ENCODE peak calls at places on chromosomes 11 and 22, in five cellular contexts. R is body of pancreas, H is left ventricle myocardium inferior, W is PC-3, J is cardiac muscle cell. D is an unnamed sample.

GRCh38 chr11:11626128-11626527 is 4.3 kb upstream of the GALNT18 start:
- DNase-seq in H (no peak), J (no peak), R (no peak), W (peak; percentile 37), D (no peak)

GRCh38 chr11:2443406-2443805 is 908 bp downstream of the TRPM5 start:
- DNase-seq in W (no peak), J (no peak), H (no peak), R (no peak), D (no peak)

GRCh38 chr22:50485221-50486131 is 1.2 kb upstream of the MIOX start:
- DNase-seq in R (peak; percentile 95), W (no peak), H (no peak), J (no peak), D (no peak)

GRCh38 chr22:46659059-46659790 is 39.0 kb downstream of the GRAMD4 start:
- DNase-seq in J (no peak), W (no peak), H (no peak), R (no peak), D (no peak)

GRCh38 chr22:34972498-34972897 is 93.5 kb upstream of the ISX start:
- DNase-seq in J (no peak), H (no peak), R (no peak), W (no peak), D (no peak)

GRCh38 chr22:37711490-37711889 is 14.6 kb downstream of the TRIOBP start:
- DNase-seq in J (no peak), R (no peak), H (no peak), W (no peak), D (no peak)

GRCh38 chr11:70604221-70604620 is 205.9 kb downstream of the CTTN start:
- DNase-seq in J (no peak), R (no peak), W (no peak), H (no peak), D (no peak)

GRCh38 chr11:123449436-123449835 is 19.4 kb downstream of the GRAMD1B start:
- DNase-seq in H (no peak), J (no peak), W (no peak), R (no peak), D (no peak)

GRCh38 chr22:24271406-24271760 is 752 bp downstream of the SPECC1L start:
- DNase-seq in H (no peak), W (peak; percentile 16), J (no peak), R (no peak), D (no peak)

GRCh38 chr11:438101-438844 is 3.5 kb downstream of the ANO9 start:
- DNase-seq in J (no peak), W (no peak), H (no peak), R (no peak), D (no peak)

GRCh38 chr11:3747704-3748103 is 49.6 kb downstream of the NUP98 start:
- DNase-seq in R (no peak), H (no peak), J (no peak), W (peak; percentile 53), D (no peak)

GRCh38 chr11:95193541-95193940 is 37.5 kb downstream of the SESN3 start:
- DNase-seq in J (no peak), R (no peak), W (no peak), H (no peak), D (no peak)

GRCh38 chr11:113957016-113957415 is 17.9 kb upstream of the HTR3A start:
- DNase-seq in J (no peak), H (no peak), W (no peak), R (no peak), D (no peak)

GRCh38 chr11:133978816-133979215 is 22.0 kb upstream of the IGSF9B start:
- DNase-seq in H (no peak), R (no peak), W (peak; percentile 15), J (no peak), D (no peak)

GRCh38 chr22:29842740-29843139 is 4.7 kb upstream of the ASCC2 start:
- DNase-seq in H (no peak), R (no peak), W (peak; percentile 94), J (no peak), D (no peak)

GRCh38 chr11:46948378-46949131 is 12.0 kb downstream of the CSTPP1 start:
- DNase-seq in W (peak; percentile 81), R (no peak), H (no peak), J (no peak), D (no peak)

GRCh38 chr11:66915046-66915832 is 42.9 kb downstream of the PC start:
- DNase-seq in H (no peak), R (no peak), W (no peak), J (no peak), D (no peak)

GRCh38 chr11:67583319-67584204 is at the start of gene GSTP1:
- DNase-seq in W (peak; percentile 83), R (peak; percentile 87), J (peak; percentile 98), H (peak; percentile 94), D (peak; percentile 95)

GRCh38 chr22:27383896-27384295 is 417.7 kb downstream of the MN1 start:
- DNase-seq in J (no peak), W (no peak), H (no peak), R (no peak), D (no peak)

GRCh38 chr11:20261526-20261925 is 101.3 kb upstream of the DBX1 start:
- DNase-seq in R (no peak), H (no peak), W (no peak), J (no peak), D (no peak)

GRCh38 chr11:74770456-74770855 is 21.8 kb downstream of the RNF169 start:
- DNase-seq in J (no peak), H (no peak), W (no peak), R (no peak), D (no peak)

GRCh38 chr22:35587447-35587870 is 29.7 kb downstream of the MB start:
- DNase-seq in H (peak; percentile 91), W (peak; percentile 71), R (peak; percentile 59), J (peak; percentile 95), D (no peak)

GRCh38 chr11:29780756-29781155 is 236.1 kb downstream of the KCNA4 start:
- DNase-seq in W (no peak), J (no peak), R (no peak), H (peak; percentile 43), D (no peak)

GRCh38 chr11:12842933-12843636 is 166.0 kb upstream of the RASSF10 start:
- DNase-seq in J (peak; percentile 75), R (no peak), H (no peak), W (peak; percentile 8), D (no peak)

GRCh38 chr22:41914611-41915034 is 251 bp downstream of the SHISA8 start:
- DNase-seq in J (no peak), W (no peak), R (no peak), H (no peak), D (peak; percentile 75)

GRCh38 chr22:39940757-39941305 is 19.4 kb upstream of the TMA7B start:
- DNase-seq in R (no peak), H (no peak), W (no peak), J (no peak), D (no peak)

GRCh38 chr22:39943366-39943765 is 16.8 kb upstream of the TMA7B start:
- DNase-seq in J (peak; percentile 32), H (no peak), W (peak; percentile 6), R (no peak), D (no peak)

GRCh38 chr22:39939830-39940229 is 20.4 kb upstream of the TMA7B start:
- DNase-seq in R (no peak), J (no peak), H (no peak), W (no peak), D (no peak)

GRCh38 chr22:39942433-39943213 is 17.6 kb upstream of the TMA7B start:
- DNase-seq in J (no peak), W (no peak), R (no peak), H (no peak), D (no peak)

DNA sequence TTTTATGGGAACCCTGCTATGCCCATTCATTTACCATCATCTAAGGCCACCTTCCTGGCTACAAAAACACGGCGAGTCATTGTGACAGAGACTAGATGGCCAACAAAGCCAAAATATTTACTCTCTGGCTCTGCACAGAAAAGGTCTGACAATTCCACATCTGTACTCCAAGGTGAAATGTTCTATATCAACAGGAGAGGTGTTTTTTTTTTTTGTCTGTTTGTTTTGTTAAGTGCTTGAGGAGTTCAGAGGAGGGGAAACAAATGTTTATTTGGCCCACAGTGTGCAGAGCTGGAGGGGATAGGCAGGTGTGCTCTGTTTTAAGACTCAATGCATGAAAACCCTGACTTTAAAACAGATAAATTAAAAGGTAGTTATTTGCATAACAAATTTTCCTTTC is 18.5 kb upstream of the TMA7B start:
- DNase-seq in R (no peak), W (no peak), J (no peak), H (no peak), D (no peak)
- H3K27ac ChIP-seq in R (no peak overlapping the region), W (no peak overlapping the region), J (no peak overlapping the region), H (no peak overlapping the region), D (no peak overlapping the region)

DNA sequence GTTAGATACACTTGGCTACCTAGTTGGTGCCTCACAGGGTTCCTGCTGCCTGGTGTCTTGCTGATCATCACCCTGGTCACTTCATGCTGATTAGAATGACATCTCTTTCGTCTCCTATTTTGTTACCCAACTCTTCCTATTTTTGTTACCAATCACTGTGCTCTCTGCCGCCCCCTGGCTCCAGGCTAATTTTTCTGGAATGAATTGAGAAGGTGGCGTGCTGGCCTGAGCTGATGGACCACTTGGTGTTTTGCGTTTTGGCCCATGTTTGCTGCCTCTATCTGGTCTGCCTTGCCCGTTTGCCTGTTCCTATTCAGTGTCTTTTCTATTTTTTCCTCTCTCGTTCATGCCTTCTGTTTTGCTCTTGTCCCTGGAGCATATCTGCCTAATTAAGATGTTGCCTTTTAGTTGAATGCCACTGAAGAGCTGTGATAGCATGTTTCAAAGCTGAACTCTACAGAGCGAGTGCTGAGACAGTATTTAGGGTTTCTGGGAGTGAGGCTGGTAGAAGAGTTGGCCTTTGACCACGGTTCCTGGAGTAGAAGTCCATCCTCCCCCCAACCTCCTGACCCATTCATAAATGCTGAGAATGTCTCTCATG is 5.9 kb upstream of the ATF4 start:
- DNase-seq in J (peak; percentile 58), H (peak; percentile 62), R (peak; percentile 75), W (peak; percentile 50), D (no peak)
- TF ChIP-seq CTCF in J (peak; percentile 78), H (peak; percentile 75), R (peak; percentile 80), W (peak; percentile 74), D (peak; percentile 71)

GRCh38 chr22:49116021-49116420 is 711.7 kb downstream of the BRD1 start:
- DNase-seq in R (no peak), J (no peak), W (no peak), H (no peak), D (no peak)

GRCh38 chr22:49119551-49119952 is 708.1 kb downstream of the BRD1 start:
- DNase-seq in J (no peak), W (no peak), R (no peak), H (peak; percentile 26), D (no peak)

GRCh38 chr22:49115186-49115585 is 712.5 kb downstream of the BRD1 start:
- DNase-seq in W (no peak), H (no peak), J (no peak), R (no peak), D (no peak)

GRCh38 chr22:49113758-49114157 is 713.9 kb downstream of the BRD1 start:
- DNase-seq in J (no peak), W (no peak), H (no peak), R (no peak), D (no peak)

GRCh38 chr22:49116486-49116885 is 711.2 kb downstream of the BRD1 start:
- DNase-seq in J (no peak), W (no peak), R (no peak), H (no peak), D (no peak)
- H3K9me3 ChIP-seq in J (no peaks in the 10 kb centered on the region), W (no peaks in the 10 kb centered on the region), R (no peaks in the 10 kb centered on the region), H (no peaks in the 10 kb centered on the region), D (no peaks in the 10 kb centered on the region)

DNA sequence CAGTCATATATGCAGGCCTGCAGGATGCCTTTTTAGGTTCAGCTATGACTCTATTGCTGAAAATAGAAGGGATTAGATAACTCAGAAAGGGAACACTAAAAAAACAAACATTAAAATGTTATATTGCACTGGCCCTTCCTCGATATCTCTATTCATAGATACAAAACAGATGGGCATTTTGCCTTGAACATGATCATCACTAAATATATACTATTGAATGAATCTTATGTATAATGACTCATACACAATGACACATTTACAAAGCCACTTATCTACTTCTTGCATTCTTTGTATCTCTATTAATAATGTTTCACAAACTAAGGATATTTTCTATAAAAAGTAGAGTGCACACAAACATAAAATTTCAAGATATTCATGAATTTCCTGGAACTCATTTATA is 2352.8 kb upstream of the RAG2 start:
- DNase-seq in W (peak; percentile 68), R (no peak), J (no peak), H (no peak), D (no peak)
- H3K27ac ChIP-seq in W (no peak overlapping the region), R (no peak overlapping the region), J (no peak overlapping the region), H (no peak overlapping the region), D (no peak overlapping the region)